ENCODE peak calls at places on chromosome 20, in ten cellular contexts. G is ACHN; C is WTC11; X is AG08396; P is fibroblast of gingiva; A is glutamatergic neuron; T is endothelial cell; I is HFFc6; F is stimulated activated CD8-positive, alpha-beta memory T cell treated with anti-CD3 and anti-CD28 coated beads, Interleukin-4, amount 100 ng/mL, for 1 hour; Q is fibroblast of mammary gland. D is an unnamed sample.

GRCh38 chr20:24768226-24768625 is 180.8 kb upstream of the CST7 start:
- DNase-seq in F (no peak), Q (no peak), X (no peak), I (no peak), T (peak; percentile 25), C (no peak), P (no peak), G (no peak), A (no peak), D (no peak)

GRCh38 chr20:50388733-50389436 is 121.3 kb upstream of the PTPN1 start:
- DNase-seq in F (no peak), I (no peak), P (no peak), X (no peak), G (no peak), T (no peak), A (no peak), C (no peak), Q (no peak), D (no peak)

GRCh38 chr20:46563848-46564197 is 13.4 kb upstream of the OCSTAMP start:
- DNase-seq in P (no peak), A (no peak), F (no peak), G (no peak), X (no peak), I (no peak), Q (no peak), C (no peak), T (no peak), D (no peak)

GRCh38 chr20:21433329-21433890 is 36.1 kb upstream of the NKX2-4 start:
- DNase-seq in C (no peak), I (peak; percentile 62), Q (peak; percentile 11), G (peak; percentile 70), P (no peak), X (no peak), T (no peak), F (no peak), A (no peak), D (no peak)

GRCh38 chr20:38489181-38489580 is 16.5 kb downstream of the RALGAPB start:
- DNase-seq in G (no peak), I (no peak), X (no peak), P (no peak), C (no peak), F (no peak), A (no peak), T (no peak), Q (no peak), D (no peak)

GRCh38 chr20:60053813-60054190 is 95.6 kb downstream of the CDH26 start:
- DNase-seq in F (no peak), T (no peak), I (no peak), A (no peak), X (no peak), G (no peak), P (no peak), Q (no peak), C (no peak), D (no peak)

GRCh38 chr20:58630063-58630462 is 21.0 kb upstream of the STX16 start:
- DNase-seq in P (peak; percentile 24), C (no peak), A (no peak), I (peak; percentile 67), F (no peak), T (no peak), G (peak; percentile 16), Q (peak; percentile 61), X (peak; percentile 50), D (peak; percentile 88)

GRCh38 chr20:1396702-1397101 is 3.8 kb upstream of the FKBP1A start:
- DNase-seq in I (no peak), G (no peak), T (no peak), Q (no peak), F (no peak), X (no peak), C (no peak), A (no peak), P (no peak), D (no peak)

GRCh38 chr20:8640461-8640860 is 428.4 kb upstream of the PLCB4 start:
- DNase-seq in Q (no peak), T (no peak), G (no peak), A (no peak), C (no peak), I (no peak), P (no peak), X (no peak), F (no peak), D (no peak)

GRCh38 chr20:15638781-15639180 is 934.5 kb downstream of the KIF16B start:
- DNase-seq in T (no peak), C (no peak), F (no peak), X (no peak), A (no peak), I (no peak), Q (no peak), P (no peak), G (no peak), D (no peak)

GRCh38 chr20:62628691-62629090 is 13.6 kb upstream of the SLCO4A1 start:
- DNase-seq in G (peak; percentile 59), Q (no peak), X (no peak), C (peak; percentile 55), F (no peak), I (peak; percentile 35), A (no peak), P (no peak), T (no peak), D (no peak)

GRCh38 chr20:18190466-18191233 is 53.0 kb downstream of the KAT14 start:
- DNase-seq in G (no peak), Q (no peak), T (no peak), C (peak; percentile 34), P (no peak), F (no peak), I (peak; percentile 12), A (no peak), X (no peak), D (no peak)

GRCh38 chr20:35004749-35005462 is 49.2 kb downstream of the MYH7B start:
- DNase-seq in P (no peak), I (no peak), C (peak; percentile 5), F (no peak), G (no peak), X (no peak), A (no peak), T (no peak), Q (no peak), D (no peak)

GRCh38 chr20:11814276-11814675 is 103.4 kb upstream of the BTBD3 start:
- DNase-seq in C (no peak), F (no peak), P (no peak), G (peak; percentile 76), X (peak; percentile 21), T (no peak), A (no peak), I (peak; percentile 77), Q (peak; percentile 79), D (no peak)

GRCh38 chr20:36154696-36155628 is at the start of gene EPB41L1:
- DNase-seq in I (no peak), C (peak; percentile 57), A (peak; percentile 53), G (no peak), F (no peak), Q (no peak), P (no peak), X (peak; percentile 69), T (peak; percentile 21), D (no peak)

GRCh38 chr20:52785678-52786077 is 186.5 kb upstream of the TSHZ2 start:
- DNase-seq in T (no peak), C (no peak), F (no peak), Q (peak; percentile 86), X (no peak), I (no peak), G (no peak), P (no peak), A (no peak), D (no peak)

GRCh38 chr20:61271273-61272221 is 19.5 kb downstream of the CDH4 start:
- DNase-seq in A (no peak), T (no peak), P (no peak), X (peak; percentile 49), G (no peak), C (no peak), F (no peak), I (no peak), Q (no peak), D (no peak)

GRCh38 chr20:52060794-52061714 is 130.5 kb downstream of the ZFP64 start:
- DNase-seq in T (peak; percentile 30), G (no peak), A (no peak), Q (peak; percentile 22), P (peak; percentile 27), F (no peak), C (peak; percentile 45), X (no peak), I (peak; percentile 3), D (peak; percentile 90)

GRCh38 chr20:15616626-15617025 is 956.6 kb downstream of the KIF16B start:
- DNase-seq in Q (no peak), I (peak; percentile 31), T (no peak), C (no peak), G (no peak), A (no peak), P (no peak), F (no peak), X (peak; percentile 7), D (no peak)

GRCh38 chr20:49970498-49970897 is 12.3 kb upstream of the SNAI1 start:
- DNase-seq in X (no peak), F (no peak), I (no peak), Q (no peak), T (no peak), C (no peak), G (no peak), A (no peak), P (no peak), D (no peak)

GRCh38 chr20:16246870-16247269 is 326.4 kb downstream of the KIF16B start:
- DNase-seq in P (no peak), F (no peak), T (no peak), X (no peak), C (no peak), G (no peak), I (no peak), A (no peak), Q (no peak), D (no peak)

GRCh38 chr20:50670126-50670862 is 21.0 kb downstream of the RIPOR3 start:
- DNase-seq in G (no peak), P (no peak), C (no peak), X (no peak), I (no peak), A (no peak), F (no peak), Q (no peak), T (no peak), D (no peak)

GRCh38 chr20:49987868-49988690 is 5.3 kb downstream of the SNAI1 start:
- DNase-seq in Q (no peak), C (no peak), G (no peak), T (no peak), X (no peak), P (no peak), F (no peak), I (no peak), A (peak; percentile 30), D (no peak)

GRCh38 chr20:17531537-17532025 is 402 bp upstream of the BFSP1 start:
- DNase-seq in T (no peak), G (no peak), I (no peak), P (no peak), F (no peak), X (no peak), A (no peak), Q (no peak), C (no peak), D (peak; percentile 20)